ENCODE peak calls at places on chromosomes 12 and 14, in ten cellular contexts. A is H54; R is AG08396; B is activated effector memory CD4-positive, alpha-beta T cell treated with anti-CD3 and anti-CD28 coated beads, Interleukin-2, amount 50 U/mL, for 16 hours; G is hypothalamus; H is Daoy; L is prostate gland; I is AG04449; F is GM19239; J is T-cell. P is an unnamed sample.

GRCh38 chr14:68711551-68712437 is 81.1 kb downstream of the ZFP36L1 start:
- DNase-seq in L (no peak), H (no peak), F (no peak), I (no peak), J (no peak), G (no peak), A (no peak), R (no peak), B (peak; percentile 72), P (no peak)

GRCh38 chr14:55198749-55199148 is 7.4 kb upstream of the DLGAP5 start:
- DNase-seq in F (no peak), G (no peak), A (no peak), L (no peak), B (no peak), R (no peak), I (no peak), J (no peak), H (no peak), P (no peak)

GRCh38 chr12:47317182-47317915 is 237.6 kb upstream of the AMIGO2 start:
- DNase-seq in G (no peak), R (no peak), J (no peak), L (no peak), H (no peak), A (no peak), F (no peak), I (no peak), B (no peak), P (no peak)

GRCh38 chr14:29757188-29757680 is 170.4 kb downstream of the PRKD1 start:
- DNase-seq in J (no peak), F (no peak), H (no peak), L (no peak), I (no peak), A (no peak), R (no peak), G (no peak), B (no peak), P (no peak)

GRCh38 chr14:99549684-99550083 is 54.3 kb downstream of the CCDC85C start:
- DNase-seq in H (no peak), B (no peak), A (no peak), R (no peak), G (no peak), J (no peak), L (no peak), F (no peak), I (no peak), P (no peak)

GRCh38 chr12:66051361-66051760 is 79.2 kb downstream of the LLPH start:
- DNase-seq in B (no peak), H (no peak), L (no peak), J (no peak), A (no peak), R (no peak), F (no peak), I (no peak), G (no peak), P (no peak)

GRCh38 chr12:5871741-5872140 is 73.3 kb downstream of the ANO2 start:
- DNase-seq in F (no peak), H (no peak), G (no peak), B (no peak), L (no peak), I (no peak), R (no peak), A (no peak), J (no peak), P (no peak)

GRCh38 chr12:42910656-42911055 is 321.1 kb upstream of the PRICKLE1 start:
- DNase-seq in H (no peak), B (no peak), R (no peak), F (no peak), I (no peak), J (no peak), A (no peak), L (no peak), G (no peak), P (no peak)

GRCh38 chr12:52007158-52007921 is 594 bp downstream of the TAMALIN start:
- DNase-seq in I (no peak), R (no peak), F (no peak), G (no peak), A (no peak), H (peak; percentile 27), J (peak; percentile 54), L (no peak), B (peak; percentile 83), P (peak; percentile 46)

GRCh38 chr12:98424726-98425401 is 90.5 kb upstream of the TMPO start:
- DNase-seq in J (peak; percentile 27), H (peak; percentile 84), A (peak; percentile 49), B (peak; percentile 77), F (no peak), G (peak; percentile 33), L (peak; percentile 50), R (peak; percentile 63), I (peak; percentile 67), P (peak; percentile 21)

GRCh38 chr14:72844528-72844927 is 49.4 kb downstream of the DPF3 start:
- DNase-seq in J (no peak), A (no peak), B (no peak), H (no peak), R (no peak), F (no peak), I (no peak), G (no peak), L (no peak), P (no peak)

GRCh38 chr12:12784911-12785814 is at the start of gene APOLD1:
- DNase-seq in B (no peak), R (no peak), J (no peak), F (no peak), G (no peak), L (no peak), I (no peak), A (no peak), H (no peak), P (no peak)

GRCh38 chr12:9039397-9039977 is 50.1 kb downstream of the KLRG1 start:
- DNase-seq in G (peak; percentile 1), F (peak; percentile 29), H (peak; percentile 2), L (peak; percentile 33), B (no peak), R (peak; percentile 66), J (no peak), A (peak; percentile 19), I (no peak), P (peak; percentile 12)

GRCh38 chr12:54053625-54054441 is at the start of gene HOXC4:
- DNase-seq in H (peak; percentile 78), A (peak; percentile 63), G (no peak), F (no peak), B (no peak), J (no peak), L (no peak), I (no peak), R (peak; percentile 85), P (no peak)

GRCh38 chr12:105253882-105254513 is 18.0 kb upstream of the APPL2 start:
- DNase-seq in A (peak; percentile 37), L (no peak), B (no peak), J (no peak), R (peak; percentile 48), I (no peak), G (no peak), H (peak; percentile 67), F (no peak), P (no peak)

GRCh38 chr12:82955020-82955419 is 268.3 kb downstream of the TMTC2 start:
- DNase-seq in J (no peak), G (no peak), R (no peak), H (no peak), I (no peak), B (no peak), L (peak; percentile 36), A (no peak), F (no peak), P (no peak)

GRCh38 chr12:13947237-13947945 is 34.0 kb downstream of the GRIN2B start:
- DNase-seq in I (no peak), B (no peak), R (no peak), J (no peak), L (no peak), F (no peak), H (peak; percentile 79), A (no peak), G (no peak), P (no peak)

GRCh38 chr14:61284001-61284400 is 2.9 kb upstream of the TMEM30B start:
- DNase-seq in R (no peak), F (no peak), B (no peak), G (no peak), J (no peak), A (no peak), L (no peak), I (no peak), H (no peak), P (no peak)

P was measured in effector CD4-positive, alpha-beta T cell.